ENCODE peak calls at places on chromosomes 5 and 9, in four cellular contexts. One of them, this sample, is unnamed.

GRCh38 chr9:89649045-89649691 is 44.4 kb downstream of the GADD45G start:
- DNase-seq in left cardiac atrium: no peak
- DNase-seq in posterior vena cava: no peak
- DNase-seq in KG1: no peak
- DNase-seq in this sample: no peak

GRCh38 chr9:133147412-133148271 is 16.1 kb downstream of the GBGT1 start:
- DNase-seq in left cardiac atrium: peak
- DNase-seq in posterior vena cava: peak
- DNase-seq in KG1: peak
- DNase-seq in this sample: no peak

GRCh38 chr9:105475302-105475701 is 27.5 kb downstream of the FSD1L start:
- DNase-seq in left cardiac atrium: no peak
- DNase-seq in posterior vena cava: no peak
- DNase-seq in KG1: no peak
- DNase-seq in this sample: no peak

GRCh38 chr9:8734760-8735159 is 935.2 kb upstream of the DMAC1 start:
- DNase-seq in left cardiac atrium: no peak
- DNase-seq in posterior vena cava: no peak
- DNase-seq in KG1: no peak
- DNase-seq in this sample: no peak

GRCh38 chr9:134491856-134492255 is 149.7 kb upstream of the COL5A1 start:
- DNase-seq in left cardiac atrium: no peak
- DNase-seq in posterior vena cava: peak
- DNase-seq in KG1: no peak
- DNase-seq in this sample: no peak

GRCh38 chr5:173972844-173973613 is 15.9 kb upstream of the C5orf47 start:
- DNase-seq in left cardiac atrium: peak
- DNase-seq in posterior vena cava: peak
- DNase-seq in KG1: peak
- DNase-seq in this sample: peak

GRCh38 chr5:55062039-55062779 is 38.2 kb downstream of the GZMK start:
- DNase-seq in left cardiac atrium: no peak
- DNase-seq in posterior vena cava: no peak
- DNase-seq in KG1: no peak
- DNase-seq in this sample: no peak

GRCh38 chr5:67233075-67233474 is 36.5 kb upstream of the CD180 start:
- DNase-seq in left cardiac atrium: no peak
- DNase-seq in posterior vena cava: no peak
- DNase-seq in KG1: no peak
- DNase-seq in this sample: no peak

GRCh38 chr5:96963267-96963666 is 27.4 kb downstream of the LNPEP start:
- DNase-seq in left cardiac atrium: peak
- DNase-seq in posterior vena cava: peak
- DNase-seq in KG1: no peak
- DNase-seq in this sample: peak

This sample was measured in CMK.